ENCODE peak calls at places on chromosomes 11 and 22, in seven cellular contexts. Z, O, Q, A, P, U and T are unnamed samples.

GRCh38 chr11:44615041-44615513 is 49.6 kb downstream of the CD82 start:
- DNase-seq in A (no peak), O (peak; percentile 45), P (no peak), U (no peak), Q (no peak), Z (no peak), T (no peak)

GRCh38 chr22:19663286-19663815 is 51.0 kb upstream of the SEPTIN5 start:
- DNase-seq in O (peak; percentile 74), Q (peak; percentile 76), P (peak; percentile 59), U (no peak), Z (peak; percentile 96), A (peak; percentile 13), T (peak; percentile 57)

GRCh38 chr11:121133046-121133445 is 32.0 kb downstream of the TECTA start:
- DNase-seq in P (no peak), Z (no peak), A (no peak), O (no peak), Q (no peak), U (no peak), T (no peak)

GRCh38 chr11:75524576-75525432 is 937 bp downstream of the GDPD5 start:
- DNase-seq in U (no peak), Q (peak; percentile 34), Z (no peak), O (no peak), A (no peak), P (no peak), T (no peak)

GRCh38 chr22:27045103-27045940 is 387.9 kb downstream of the MIAT start:
- DNase-seq in U (peak; percentile 66), A (no peak), Z (no peak), P (no peak), O (no peak), Q (peak; percentile 36), T (peak; percentile 46)

GRCh38 chr22:49569286-49570031 is 258.2 kb downstream of the BRD1 start:
- DNase-seq in Z (no peak), U (no peak), Q (no peak), P (no peak), A (no peak), O (peak; percentile 50), T (no peak)

GRCh38 chr11:93081694-93082093 is 112.2 kb downstream of the MTNR1B start:
- DNase-seq in A (no peak), Q (no peak), O (no peak), U (no peak), Z (no peak), P (no peak), T (no peak)

GRCh38 chr11:114026355-114026754 is 33.2 kb upstream of the ZBTB16 start:
- DNase-seq in P (no peak), Q (no peak), O (no peak), Z (peak; percentile 26), U (peak; percentile 18), A (no peak), T (peak; percentile 33)

GRCh38 chr22:50146440-50147228 is 23.9 kb upstream of the PANX2 start:
- DNase-seq in Q (peak; percentile 71), O (no peak), Z (peak; percentile 81), A (peak; percentile 48), U (peak; percentile 72), P (peak; percentile 58), T (peak; percentile 78)

GRCh38 chr11:14336507-14337503 is 22.2 kb downstream of the RRAS2 start:
- DNase-seq in U (peak; percentile 85), O (no peak), P (no peak), Q (peak; percentile 99), A (no peak), Z (no peak), T (peak; percentile 85)

GRCh38 chr11:130211781-130212401 is 52.3 kb downstream of the ST14 start:
- DNase-seq in Q (no peak), P (no peak), Z (no peak), O (peak; percentile 55), U (no peak), A (no peak), T (no peak)

GRCh38 chr11:100821198-100821597 is 134.1 kb downstream of the ARHGAP42 start:
- DNase-seq in U (no peak), Q (no peak), A (no peak), O (no peak), Z (no peak), P (no peak), T (no peak)

GRCh38 chr11:108586600-108586999 is 7.0 kb downstream of the EXPH5 start:
- DNase-seq in A (no peak), U (peak; percentile 7), O (no peak), P (no peak), Z (no peak), Q (no peak), T (no peak)

GRCh38 chr11:128940156-128940555 is 2.5 kb downstream of the TP53AIP1 start:
- DNase-seq in P (no peak), U (no peak), Z (no peak), O (no peak), Q (no peak), A (no peak), T (no peak)

GRCh38 chr22:17258015-17258827 is 39.0 kb upstream of the ADA2 start:
- DNase-seq in Q (no peak), A (no peak), Z (peak; percentile 85), U (no peak), O (no peak), P (peak; percentile 2), T (no peak)

GRCh38 chr11:69587454-69588081 is 53.4 kb upstream of the CCND1 start:
- DNase-seq in P (no peak), Q (peak; percentile 81), O (no peak), Z (no peak), A (no peak), U (peak; percentile 42), T (peak; percentile 29)

GRCh38 chr11:126048198-126048597 is 14.5 kb downstream of the CDON start:
- DNase-seq in P (no peak), Z (no peak), Q (no peak), U (no peak), O (no peak), A (no peak), T (no peak)

GRCh38 chr11:47152126-47152952 is 24.3 kb downstream of the ARFGAP2 start:
- DNase-seq in P (no peak), Q (peak; percentile 46), Z (no peak), U (no peak), A (no peak), O (no peak), T (peak; percentile 36)

GRCh38 chr11:8296203-8296602 is 32.5 kb upstream of the LMO1 start:
- DNase-seq in Z (no peak), Q (no peak), U (no peak), O (no peak), A (no peak), P (no peak), T (no peak)

GRCh38 chr11:114098927-114099326 is 39.4 kb downstream of the ZBTB16 start:
- DNase-seq in U (no peak), P (no peak), Z (no peak), A (no peak), O (no peak), Q (no peak), T (peak; percentile 79)

GRCh38 chr11:66728760-66729385 is at the start of gene SPTBN2:
- DNase-seq in A (no peak), Z (no peak), U (no peak), Q (no peak), P (no peak), O (no peak), T (no peak)

GRCh38 chr11:124640660-124641059 is 18.0 kb downstream of the TBRG1 start:
- DNase-seq in O (no peak), U (no peak), A (no peak), P (no peak), Q (no peak), Z (peak; percentile 19), T (no peak)

GRCh38 chr11:78187366-78188011 is 937 bp downstream of the KCTD21 start:
- DNase-seq in A (no peak), Z (no peak), Q (no peak), P (no peak), U (no peak), O (no peak), T (no peak)

GRCh38 chr11:58573451-58574104 is 2.1 kb downstream of the LPXN start:
- DNase-seq in P (peak; percentile 59), U (peak; percentile 54), Q (peak; percentile 85), A (peak; percentile 75), O (peak; percentile 83), Z (no peak), T (peak; percentile 88)

GRCh38 chr11:127106142-127106541 is 105.6 kb upstream of the KIRREL3 start:
- DNase-seq in O (no peak), P (peak; percentile 6), U (no peak), A (no peak), Z (peak; percentile 64), Q (peak; percentile 12), T (no peak)

GRCh38 chr11:26847459-26847858 is 125.6 kb upstream of the SLC5A12 start:
- DNase-seq in A (peak; percentile 69), Q (no peak), O (peak; percentile 82), Z (no peak), U (no peak), P (no peak), T (peak; percentile 32)

GRCh38 chr22:33914699-33915098 is 5.6 kb downstream of the LARGE1 start:
- DNase-seq in U (no peak), P (no peak), Q (no peak), O (no peak), Z (no peak), A (no peak), T (no peak)

GRCh38 chr22:44351037-44351436 is 38.3 kb upstream of the SHISAL1 start:
- DNase-seq in O (no peak), P (no peak), A (no peak), U (no peak), Z (no peak), Q (no peak), T (no peak)

GRCh38 chr11:116145187-116145865 is 627.5 kb downstream of the BUD13 start:
- DNase-seq in A (no peak), Z (no peak), Q (no peak), O (no peak), P (no peak), U (no peak), T (no peak)
- TF ChIP-seq CTCF in A (no peak), Z (peak; percentile 36), Q (peak; percentile 26), O (no peak), P (no peak), U (no peak), T (no peak)

GRCh38 chr11:33257160-33257896 is at the start of gene HIPK3:
- DNase-seq in Q (peak; percentile 68), Z (peak; percentile 79), P (peak; percentile 92), O (peak; percentile 91), U (peak; percentile 79), A (peak; percentile 59), T (peak; percentile 76)
- H3K4me3 ChIP-seq in Q (peak within 1 kb of the TSS; percentile 96), Z (peak within 1 kb of the TSS; percentile 69), P (peak within 1 kb of the TSS; percentile 64), O (peak within 1 kb of the TSS; percentile 98), U (peak within 1 kb of the TSS; percentile 94), A (peak within 1 kb of the TSS; percentile 67), T (peak within 1 kb of the TSS; percentile 96)

DNA sequence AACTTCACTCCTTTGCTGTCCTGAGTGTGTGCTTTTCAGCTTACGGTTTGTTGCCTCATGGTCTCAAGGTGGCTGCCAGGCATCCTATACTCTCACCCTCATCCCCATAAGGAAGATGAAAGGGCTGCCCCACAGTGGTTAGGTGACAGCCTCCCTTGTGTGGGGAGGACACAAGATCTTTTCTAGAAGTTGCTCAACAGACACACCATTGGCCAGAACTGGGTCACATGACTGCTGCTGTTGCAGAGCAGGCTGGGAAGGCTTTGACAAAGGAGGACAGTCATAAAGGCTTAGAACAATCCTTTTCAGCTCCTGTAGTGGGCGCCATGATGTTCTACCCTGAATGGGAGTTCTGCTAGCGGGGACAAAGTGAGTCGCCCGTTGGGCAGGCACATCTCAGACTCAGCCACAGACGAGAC is 69.7 kb upstream of the RASD2 start:
- DNase-seq in U (peak; percentile 52), Q (peak; percentile 33), P (no peak), O (no peak), Z (no peak), A (no peak), T (no peak)
- TF ChIP-seq CTCF in U (no peak), Q (peak; percentile 18), P (no peak), O (no peak), Z (no peak), A (no peak), T (no peak)

GRCh38 chr22:22408269-22408668 is 100.3 kb downstream of the ZNF280B start:
- DNase-seq in Z (no peak), Q (no peak), U (no peak), A (no peak), O (no peak), P (no peak), T (no peak)
- H3K4me3 ChIP-seq in Z (no peak overlapping the region), Q (no peak overlapping the region), U (no peak overlapping the region), A (no peak overlapping the region), O (no peak overlapping the region), P (no peak overlapping the region), T (no peak overlapping the region)